ENCODE peak calls at places on chromosomes 13 and 19, in six cellular contexts. One of them, this sample, is unnamed.

GRCh38 chr19:51338563-51339312 is 3.2 kb downstream of the VSIG10L start:
- DNase-seq in stimulated activated CD4-positive, alpha-beta T cell treated with anti-CD3 and anti-CD28 coated beads, Interleukin-4, amount 100 ng/mL, for 48 hours: peak; percentile 88
- DNase-seq in activated gamma-delta T cell treated with Interleukin-2 at 50 U/mL for 16 hours: peak; percentile 85
- DNase-seq in fibroblast of lung: peak; percentile 69
- DNase-seq in endothelial cell: peak; percentile 92
- DNase-seq in fibroblast of pulmonary artery: peak; percentile 74
- DNase-seq in this sample: peak; percentile 54

GRCh38 chr13:64158910-64159309 is 2743.3 kb upstream of the PCDH20 start:
- DNase-seq in stimulated activated CD4-positive, alpha-beta T cell treated with anti-CD3 and anti-CD28 coated beads, Interleukin-4, amount 100 ng/mL, for 48 hours: no peak
- DNase-seq in activated gamma-delta T cell treated with Interleukin-2 at 50 U/mL for 16 hours: no peak
- DNase-seq in fibroblast of lung: peak; percentile 34
- DNase-seq in endothelial cell: no peak
- DNase-seq in fibroblast of pulmonary artery: peak; percentile 74
- DNase-seq in this sample: no peak

GRCh38 chr13:22927008-22927393 is 253.8 kb upstream of the SGCG start:
- DNase-seq in stimulated activated CD4-positive, alpha-beta T cell treated with anti-CD3 and anti-CD28 coated beads, Interleukin-4, amount 100 ng/mL, for 48 hours: no peak
- DNase-seq in activated gamma-delta T cell treated with Interleukin-2 at 50 U/mL for 16 hours: no peak
- DNase-seq in fibroblast of lung: no peak
- DNase-seq in endothelial cell: no peak
- DNase-seq in fibroblast of pulmonary artery: no peak
- DNase-seq in this sample: no peak

GRCh38 chr19:33032218-33032781 is 32.4 kb downstream of the RHPN2 start:
- DNase-seq in stimulated activated CD4-positive, alpha-beta T cell treated with anti-CD3 and anti-CD28 coated beads, Interleukin-4, amount 100 ng/mL, for 48 hours: no peak
- DNase-seq in activated gamma-delta T cell treated with Interleukin-2 at 50 U/mL for 16 hours: no peak
- DNase-seq in fibroblast of lung: no peak
- DNase-seq in endothelial cell: no peak
- DNase-seq in fibroblast of pulmonary artery: no peak
- DNase-seq in this sample: no peak

GRCh38 chr19:752652-753517 is 2.0 kb downstream of the MISP start:
- DNase-seq in stimulated activated CD4-positive, alpha-beta T cell treated with anti-CD3 and anti-CD28 coated beads, Interleukin-4, amount 100 ng/mL, for 48 hours: no peak
- DNase-seq in activated gamma-delta T cell treated with Interleukin-2 at 50 U/mL for 16 hours: no peak
- DNase-seq in fibroblast of lung: peak; percentile 92
- DNase-seq in endothelial cell: no peak
- DNase-seq in fibroblast of pulmonary artery: peak; percentile 74
- DNase-seq in this sample: no peak

GRCh38 chr19:46714523-46715106 is 2.3 kb downstream of the PRKD2 start:
- DNase-seq in stimulated activated CD4-positive, alpha-beta T cell treated with anti-CD3 and anti-CD28 coated beads, Interleukin-4, amount 100 ng/mL, for 48 hours: peak; percentile 35
- DNase-seq in activated gamma-delta T cell treated with Interleukin-2 at 50 U/mL for 16 hours: peak; percentile 70
- DNase-seq in fibroblast of lung: no peak
- DNase-seq in endothelial cell: no peak
- DNase-seq in fibroblast of pulmonary artery: no peak
- DNase-seq in this sample: no peak

GRCh38 chr13:109628251-109628699 is 158.1 kb downstream of the IRS2 start:
- DNase-seq in stimulated activated CD4-positive, alpha-beta T cell treated with anti-CD3 and anti-CD28 coated beads, Interleukin-4, amount 100 ng/mL, for 48 hours: no peak
- DNase-seq in activated gamma-delta T cell treated with Interleukin-2 at 50 U/mL for 16 hours: no peak
- DNase-seq in fibroblast of lung: peak; percentile 37
- DNase-seq in endothelial cell: no peak
- DNase-seq in fibroblast of pulmonary artery: peak; percentile 34
- DNase-seq in this sample: no peak

GRCh38 chr13:50685491-50685890 is 158.0 kb downstream of the DLEU7 start:
- DNase-seq in stimulated activated CD4-positive, alpha-beta T cell treated with anti-CD3 and anti-CD28 coated beads, Interleukin-4, amount 100 ng/mL, for 48 hours: no peak
- DNase-seq in activated gamma-delta T cell treated with Interleukin-2 at 50 U/mL for 16 hours: no peak
- DNase-seq in fibroblast of lung: peak; percentile 21
- DNase-seq in endothelial cell: no peak
- DNase-seq in fibroblast of pulmonary artery: peak; percentile 62
- DNase-seq in this sample: peak; percentile 95

GRCh38 chr13:30172593-30173300 is 134.6 kb downstream of the KATNAL1 start:
- DNase-seq in stimulated activated CD4-positive, alpha-beta T cell treated with anti-CD3 and anti-CD28 coated beads, Interleukin-4, amount 100 ng/mL, for 48 hours: no peak
- DNase-seq in activated gamma-delta T cell treated with Interleukin-2 at 50 U/mL for 16 hours: no peak
- DNase-seq in fibroblast of lung: no peak
- DNase-seq in endothelial cell: no peak
- DNase-seq in fibroblast of pulmonary artery: no peak
- DNase-seq in this sample: no peak

GRCh38 chr13:99320693-99321481 is 13.7 kb upstream of the GPR183 start:
- DNase-seq in stimulated activated CD4-positive, alpha-beta T cell treated with anti-CD3 and anti-CD28 coated beads, Interleukin-4, amount 100 ng/mL, for 48 hours: no peak
- DNase-seq in activated gamma-delta T cell treated with Interleukin-2 at 50 U/mL for 16 hours: no peak
- DNase-seq in fibroblast of lung: peak; percentile 91
- DNase-seq in endothelial cell: no peak
- DNase-seq in fibroblast of pulmonary artery: peak; percentile 93
- DNase-seq in this sample: no peak

This sample was measured in globus pallidus.